ENCODE peak calls at places on chromosomes 12 and 14, in four cellular contexts. One of them, this sample, is unnamed. For H3K4me1, the result is how much of the 10 kb centered on the place peaks cover.

GRCh38 chr14:94021001-94021400 is 5.1 kb upstream of the OTUB2 start:
- DNase-seq in aorta: no peak
- DNase-seq in effector memory CD4-positive, alpha-beta T cell: no peak
- DNase-seq in H1: no peak
- DNase-seq in this sample: no peak

GRCh38 chr14:101774006-101774755 is 12.7 kb downstream of the PPP2R5C start:
- DNase-seq in effector memory CD4-positive, alpha-beta T cell: no peak
- DNase-seq in aorta: no peak
- DNase-seq in H1: no peak
- DNase-seq in this sample: no peak

GRCh38 chr12:113299619-113300237 is 35.2 kb downstream of the SLC8B1 start:
- DNase-seq in aorta: peak
- DNase-seq in H1: peak
- DNase-seq in effector memory CD4-positive, alpha-beta T cell: no peak
- DNase-seq in this sample: peak

GRCh38 chr12:3732901-3733300 is 20.0 kb downstream of the CRACR2A start:
- DNase-seq in H1: no peak
- DNase-seq in aorta: no peak
- DNase-seq in effector memory CD4-positive, alpha-beta T cell: no peak
- DNase-seq in this sample: peak

GRCh38 chr12:113962733-113963132 is 3.4 kb downstream of the RBM19 start:
- DNase-seq in H1: no peak
- DNase-seq in effector memory CD4-positive, alpha-beta T cell: no peak
- DNase-seq in aorta: no peak
- DNase-seq in this sample: no peak

GRCh38 chr14:73613046-73613383 is 698 bp downstream of the ACOT6 start:
- DNase-seq in effector memory CD4-positive, alpha-beta T cell: no peak
- DNase-seq in aorta: no peak
- DNase-seq in H1: no peak
- DNase-seq in this sample: no peak

GRCh38 chr12:43151406-43152080 is 400.5 kb downstream of the ADAMTS20 start:
- DNase-seq in aorta: no peak
- DNase-seq in effector memory CD4-positive, alpha-beta T cell: no peak
- DNase-seq in H1: no peak
- DNase-seq in this sample: no peak

GRCh38 chr12:19847294-19848059 is 408.2 kb downstream of the AEBP2 start:
- DNase-seq in effector memory CD4-positive, alpha-beta T cell: no peak
- DNase-seq in aorta: no peak
- DNase-seq in H1: no peak
- DNase-seq in this sample: no peak

GRCh38 chr14:62002636-62003035 is 240.4 kb downstream of the SNAPC1 start:
- DNase-seq in aorta: no peak
- DNase-seq in effector memory CD4-positive, alpha-beta T cell: no peak
- DNase-seq in H1: no peak
- DNase-seq in this sample: no peak

GRCh38 chr14:63713058-63713457 is 14.8 kb downstream of the SGPP1 start:
- DNase-seq in effector memory CD4-positive, alpha-beta T cell: no peak
- DNase-seq in aorta: no peak
- DNase-seq in H1: no peak
- DNase-seq in this sample: no peak

GRCh38 chr14:89921346-89921745 is 33.2 kb downstream of the EFCAB11 start:
- DNase-seq in H1: no peak
- DNase-seq in effector memory CD4-positive, alpha-beta T cell: no peak
- DNase-seq in aorta: no peak
- DNase-seq in this sample: no peak

GRCh38 chr14:89918721-89919120 is 35.8 kb downstream of the EFCAB11 start:
- DNase-seq in effector memory CD4-positive, alpha-beta T cell: no peak
- DNase-seq in H1: no peak
- DNase-seq in aorta: no peak
- DNase-seq in this sample: no peak

GRCh38 chr14:89922549-89922907 is 32.0 kb downstream of the EFCAB11 start:
- DNase-seq in aorta: no peak
- DNase-seq in effector memory CD4-positive, alpha-beta T cell: no peak
- DNase-seq in H1: no peak
- DNase-seq in this sample: no peak

GRCh38 chr14:89921896-89922548 is 32.5 kb downstream of the EFCAB11 start:
- DNase-seq in H1: no peak
- DNase-seq in effector memory CD4-positive, alpha-beta T cell: no peak
- DNase-seq in aorta: no peak
- DNase-seq in this sample: no peak

GRCh38 chr14:89920041-89920440 is 34.5 kb downstream of the EFCAB11 start:
- DNase-seq in aorta: no peak
- DNase-seq in effector memory CD4-positive, alpha-beta T cell: no peak
- DNase-seq in H1: no peak
- DNase-seq in this sample: no peak
- H3K4me1 ChIP-seq in aorta: under half
- H3K4me1 ChIP-seq in effector memory CD4-positive, alpha-beta T cell: under half
- H3K4me1 ChIP-seq in H1: under half
- H3K4me1 ChIP-seq in this sample: under half

GRCh38 chr14:24067133-24068082 is 4.0 kb upstream of the CPNE6 start:
- DNase-seq in aorta: peak
- DNase-seq in H1: no peak
- DNase-seq in effector memory CD4-positive, alpha-beta T cell: no peak
- DNase-seq in this sample: no peak
- H3K4me3 ChIP-seq in aorta: no peak
- H3K4me3 ChIP-seq in H1: no peak
- H3K4me3 ChIP-seq in effector memory CD4-positive, alpha-beta T cell: no peak
- H3K4me3 ChIP-seq in this sample: no peak

GRCh38 chr12:92136021-92136735 is 9.5 kb downstream of the BTG1 start:
- DNase-seq in H1: no peak
- DNase-seq in aorta: no peak
- DNase-seq in effector memory CD4-positive, alpha-beta T cell: no peak
- DNase-seq in this sample: no peak

GRCh38 chr12:92138144-92138543 is 7.5 kb downstream of the BTG1 start:
- DNase-seq in aorta: no peak
- DNase-seq in effector memory CD4-positive, alpha-beta T cell: no peak
- DNase-seq in H1: no peak
- DNase-seq in this sample: no peak

GRCh38 chr12:92138626-92139025 is 7.0 kb downstream of the BTG1 start:
- DNase-seq in effector memory CD4-positive, alpha-beta T cell: no peak
- DNase-seq in H1: no peak
- DNase-seq in aorta: no peak
- DNase-seq in this sample: no peak

GRCh38 chr12:92134638-92135274 is 10.9 kb downstream of the BTG1 start:
- DNase-seq in H1: no peak
- DNase-seq in effector memory CD4-positive, alpha-beta T cell: no peak
- DNase-seq in aorta: no peak
- DNase-seq in this sample: no peak

GRCh38 chr12:92136883-92137582 is 8.6 kb downstream of the BTG1 start:
- DNase-seq in effector memory CD4-positive, alpha-beta T cell: no peak
- DNase-seq in aorta: no peak
- DNase-seq in H1: no peak
- DNase-seq in this sample: no peak
- H3K4me1 ChIP-seq in effector memory CD4-positive, alpha-beta T cell: under half
- H3K4me1 ChIP-seq in aorta: under half
- H3K4me1 ChIP-seq in H1: under half
- H3K4me1 ChIP-seq in this sample: under half

GRCh38 chr12:92058664-92059063 is 87.0 kb downstream of the BTG1 start:
- DNase-seq in aorta: no peak
- DNase-seq in effector memory CD4-positive, alpha-beta T cell: no peak
- DNase-seq in H1: no peak
- DNase-seq in this sample: no peak

GRCh38 chr12:92062539-92063493 is 82.8 kb downstream of the BTG1 start:
- DNase-seq in effector memory CD4-positive, alpha-beta T cell: no peak
- DNase-seq in aorta: no peak
- DNase-seq in H1: no peak
- DNase-seq in this sample: no peak

GRCh38 chr12:92059976-92060375 is 85.7 kb downstream of the BTG1 start:
- DNase-seq in effector memory CD4-positive, alpha-beta T cell: no peak
- DNase-seq in aorta: no peak
- DNase-seq in H1: no peak
- DNase-seq in this sample: no peak

GRCh38 chr12:92063641-92064040 is 82.0 kb downstream of the BTG1 start:
- DNase-seq in H1: no peak
- DNase-seq in aorta: no peak
- DNase-seq in effector memory CD4-positive, alpha-beta T cell: no peak
- DNase-seq in this sample: no peak

GRCh38 chr12:92061061-92061460 is 84.6 kb downstream of the BTG1 start:
- DNase-seq in effector memory CD4-positive, alpha-beta T cell: no peak
- DNase-seq in aorta: no peak
- DNase-seq in H1: no peak
- DNase-seq in this sample: no peak
- H3K4me3 ChIP-seq in effector memory CD4-positive, alpha-beta T cell: no peak
- H3K4me3 ChIP-seq in aorta: no peak
- H3K4me3 ChIP-seq in H1: no peak
- H3K4me3 ChIP-seq in this sample: no peak

GRCh38 chr12:101768781-101769180 is 29.5 kb upstream of the SYCP3 start:
- DNase-seq in aorta: no peak
- DNase-seq in effector memory CD4-positive, alpha-beta T cell: no peak
- DNase-seq in H1: no peak
- DNase-seq in this sample: no peak
- H3K4me1 ChIP-seq in aorta: under half
- H3K4me1 ChIP-seq in effector memory CD4-positive, alpha-beta T cell: under half
- H3K4me1 ChIP-seq in H1: under half
- H3K4me1 ChIP-seq in this sample: under half

GRCh38 chr12:30694971-30695326 is 720 bp downstream of the IPO8 start:
- DNase-seq in H1: no peak
- DNase-seq in effector memory CD4-positive, alpha-beta T cell: peak
- DNase-seq in aorta: peak
- DNase-seq in this sample: peak

GRCh38 chr12:30691122-30691879 is 4.4 kb downstream of the IPO8 start:
- DNase-seq in H1: no peak
- DNase-seq in aorta: no peak
- DNase-seq in effector memory CD4-positive, alpha-beta T cell: no peak
- DNase-seq in this sample: no peak

GRCh38 chr12:30695327-30696102 is at the start of gene IPO8:
- DNase-seq in effector memory CD4-positive, alpha-beta T cell: peak
- DNase-seq in H1: peak
- DNase-seq in aorta: peak
- DNase-seq in this sample: peak

GRCh38 chr12:30694412-30694955 is 1.2 kb downstream of the IPO8 start:
- DNase-seq in aorta: no peak
- DNase-seq in effector memory CD4-positive, alpha-beta T cell: no peak
- DNase-seq in H1: no peak
- DNase-seq in this sample: no peak

DNA sequence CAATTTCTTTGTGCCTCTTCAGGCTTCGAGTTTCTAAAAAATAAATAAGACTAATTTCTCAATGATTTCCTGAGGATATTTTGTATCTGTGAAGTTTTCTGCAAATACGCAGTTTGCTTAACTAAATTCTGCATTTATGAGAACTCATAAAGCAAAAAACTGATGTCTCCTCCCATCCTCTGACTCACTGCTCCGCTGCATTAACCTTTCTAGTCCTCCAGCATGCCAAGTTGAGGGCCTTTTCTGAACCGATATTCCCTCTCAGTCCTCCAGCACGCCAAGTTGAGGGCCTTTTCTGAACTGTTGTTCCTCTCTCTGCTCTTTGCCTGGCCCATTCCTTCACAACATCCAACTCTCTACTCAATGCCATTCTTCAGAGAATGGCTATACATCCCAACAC is 3.2 kb downstream of the IPO8 start:
- DNase-seq in effector memory CD4-positive, alpha-beta T cell: no peak
- DNase-seq in H1: no peak
- DNase-seq in aorta: no peak
- DNase-seq in this sample: no peak
- H3K4me3 ChIP-seq in effector memory CD4-positive, alpha-beta T cell: no peak
- H3K4me3 ChIP-seq in H1: no peak
- H3K4me3 ChIP-seq in aorta: no peak
- H3K4me3 ChIP-seq in this sample: no peak

GRCh38 chr12:77968021-77968420 is 137.3 kb downstream of the NAV3 start:
- DNase-seq in effector memory CD4-positive, alpha-beta T cell: no peak
- DNase-seq in H1: no peak
- DNase-seq in aorta: no peak
- DNase-seq in this sample: no peak

GRCh38 chr12:77965790-77966189 is 135.1 kb downstream of the NAV3 start:
- DNase-seq in effector memory CD4-positive, alpha-beta T cell: no peak
- DNase-seq in aorta: no peak
- DNase-seq in H1: no peak
- DNase-seq in this sample: no peak

GRCh38 chr12:77973579-77973978 is 142.9 kb downstream of the NAV3 start:
- DNase-seq in effector memory CD4-positive, alpha-beta T cell: no peak
- DNase-seq in aorta: no peak
- DNase-seq in H1: no peak
- DNase-seq in this sample: no peak

GRCh38 chr12:77963576-77964178 is 133.0 kb downstream of the NAV3 start:
- DNase-seq in effector memory CD4-positive, alpha-beta T cell: no peak
- DNase-seq in H1: no peak
- DNase-seq in aorta: no peak
- DNase-seq in this sample: no peak

DNA sequence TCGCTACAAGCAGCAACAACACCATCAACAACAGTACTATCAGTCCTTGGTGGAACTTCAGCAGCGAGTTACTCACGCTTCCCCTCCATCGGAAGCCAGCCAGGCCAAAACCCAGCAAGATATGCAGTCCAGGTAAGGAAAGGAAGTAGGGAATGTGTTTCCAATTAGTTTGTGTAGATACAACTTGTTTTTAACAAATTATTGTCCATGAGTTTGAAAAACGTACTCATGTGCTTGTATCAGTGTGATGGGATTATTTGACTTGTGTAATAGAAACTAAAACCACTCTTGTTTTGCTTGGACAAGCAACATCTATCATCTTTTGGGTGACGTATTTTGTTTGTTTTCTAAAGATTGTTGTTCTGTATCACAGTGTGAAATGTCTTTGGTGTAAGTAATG is 137.9 kb downstream of the NAV3 start:
- DNase-seq in effector memory CD4-positive, alpha-beta T cell: no peak
- DNase-seq in H1: no peak
- DNase-seq in aorta: no peak
- DNase-seq in this sample: no peak
- H3K4me1 ChIP-seq in effector memory CD4-positive, alpha-beta T cell: under half
- H3K4me1 ChIP-seq in H1: under half
- H3K4me1 ChIP-seq in aorta: under half
- H3K4me1 ChIP-seq in this sample: under half

GRCh38 chr12:49344486-49345047 is 2.1 kb upstream of the DNAJC22 start:
- DNase-seq in aorta: no peak
- DNase-seq in H1: no peak
- DNase-seq in effector memory CD4-positive, alpha-beta T cell: no peak
- DNase-seq in this sample: no peak
- H3K4me3 ChIP-seq in aorta: no peak
- H3K4me3 ChIP-seq in H1: no peak
- H3K4me3 ChIP-seq in effector memory CD4-positive, alpha-beta T cell: no peak
- H3K4me3 ChIP-seq in this sample: no peak

GRCh38 chr12:6336079-6336858 is 5.6 kb downstream of the TNFRSF1A start:
- DNase-seq in effector memory CD4-positive, alpha-beta T cell: peak
- DNase-seq in aorta: peak
- DNase-seq in H1: peak
- DNase-seq in this sample: peak
- H3K4me1 ChIP-seq in effector memory CD4-positive, alpha-beta T cell: half or more
- H3K4me1 ChIP-seq in aorta: under half
- H3K4me1 ChIP-seq in H1: under half
- H3K4me1 ChIP-seq in this sample: half or more

GRCh38 chr12:122974892-122975789 is at the start of gene OGFOD2:
- DNase-seq in H1: peak
- DNase-seq in aorta: peak
- DNase-seq in effector memory CD4-positive, alpha-beta T cell: peak
- DNase-seq in this sample: peak

GRCh38 chr12:122975790-122976647 is 975 bp downstream of the OGFOD2 start:
- DNase-seq in effector memory CD4-positive, alpha-beta T cell: no peak
- DNase-seq in H1: no peak
- DNase-seq in aorta: peak
- DNase-seq in this sample: no peak

GRCh38 chr12:122977655-122978392 is 2.7 kb upstream of the ARL6IP4 start:
- DNase-seq in H1: no peak
- DNase-seq in aorta: no peak
- DNase-seq in effector memory CD4-positive, alpha-beta T cell: no peak
- DNase-seq in this sample: no peak

GRCh38 chr12:122977153-122977552 is 2.1 kb downstream of the OGFOD2 start:
- DNase-seq in aorta: no peak
- DNase-seq in H1: no peak
- DNase-seq in effector memory CD4-positive, alpha-beta T cell: no peak
- DNase-seq in this sample: no peak

GRCh38 chr12:122976648-122976975 is 1.6 kb downstream of the OGFOD2 start:
- DNase-seq in effector memory CD4-positive, alpha-beta T cell: no peak
- DNase-seq in H1: no peak
- DNase-seq in aorta: peak
- DNase-seq in this sample: peak
- H3K4me3 ChIP-seq in effector memory CD4-positive, alpha-beta T cell: no peak
- H3K4me3 ChIP-seq in H1: no peak
- H3K4me3 ChIP-seq in aorta: no peak
- H3K4me3 ChIP-seq in this sample: no peak